ENCODE peak calls at places on chromosomes 5 and 9, in six cellular contexts. H is spleen, G is sigmoid colon, W is transverse colon, X is SK-N-SH, S is stomach. D is an unnamed sample.

GRCh38 chr9:34986541-34987047 is 3.0 kb upstream of the DNAJB5 start:
- DNase-seq in H (peak; percentile 80), G (no peak), W (no peak), X (peak; percentile 75), S (no peak), D (no peak)

GRCh38 chr9:123318192-123318591 is 37.8 kb upstream of the CRB2 start:
- DNase-seq in H (peak; percentile 64), G (no peak), W (peak; percentile 21), X (no peak), S (no peak), D (no peak)

GRCh38 chr9:125039544-125039943 is 98.7 kb upstream of the GOLGA1 start:
- DNase-seq in H (no peak), G (no peak), W (no peak), X (no peak), S (no peak), D (no peak)

GRCh38 chr5:57298985-57299491 is 125.2 kb downstream of the GPBP1 start:
- DNase-seq in H (no peak), G (no peak), W (peak; percentile 30), X (peak; percentile 30), S (no peak), D (peak; percentile 25)

GRCh38 chr5:180526265-180526664 is 32.1 kb downstream of the CNOT6 start:
- DNase-seq in H (no peak), G (no peak), W (no peak), X (no peak), S (no peak), D (no peak)

GRCh38 chr5:2139478-2139877 is 256.8 kb upstream of the IRX4 start:
- DNase-seq in H (peak; percentile 53), G (no peak), W (no peak), X (no peak), S (no peak), D (no peak)

GRCh38 chr5:117943521-117943920 is 1044.8 kb downstream of the DTWD2 start:
- DNase-seq in H (no peak), G (no peak), W (no peak), X (no peak), S (no peak), D (no peak)

GRCh38 chr5:2259494-2260107 is 376.9 kb upstream of the IRX4 start:
- DNase-seq in H (no peak), G (no peak), W (no peak), X (no peak), S (no peak), D (no peak)

GRCh38 chr5:69212022-69212421 is 22.6 kb downstream of the CENPH start:
- DNase-seq in H (no peak), G (no peak), W (no peak), X (no peak), S (no peak), D (no peak)

GRCh38 chr9:93893899-93894690 is 61.1 kb downstream of the BARX1 start:
- DNase-seq in H (peak; percentile 41), G (peak; percentile 56), W (peak; percentile 49), X (peak; percentile 8), S (peak; percentile 67), D (peak; percentile 31)

GRCh38 chr5:158877124-158877581 is 222.6 kb downstream of the EBF1 start:
- DNase-seq in H (no peak), G (no peak), W (no peak), X (no peak), S (no peak), D (no peak)

GRCh38 chr5:40307920-40308319 is 371.8 kb upstream of the PTGER4 start:
- DNase-seq in H (no peak), G (no peak), W (no peak), X (no peak), S (no peak), D (no peak)

GRCh38 chr9:113633782-113634596 is 170.5 kb downstream of the RGS3 start:
- DNase-seq in H (peak; percentile 37), G (peak; percentile 42), W (no peak), X (no peak), S (no peak), D (peak; percentile 25)

GRCh38 chr5:180136661-180137381 is 65.3 kb upstream of the RNF130 start:
- DNase-seq in H (peak; percentile 54), G (peak; percentile 50), W (no peak), X (no peak), S (peak; percentile 5), D (peak; percentile 47)

GRCh38 chr5:112237456-112237855 is 181.6 kb downstream of the EPB41L4A start:
- DNase-seq in H (no peak), G (no peak), W (no peak), X (no peak), S (no peak), D (no peak)

GRCh38 chr9:117734523-117735314 is 30.5 kb downstream of the TLR4 start:
- DNase-seq in H (no peak), G (no peak), W (no peak), X (no peak), S (no peak), D (no peak)

GRCh38 chr5:175385691-175386360 is 58.2 kb downstream of the DRD1 start:
- DNase-seq in H (no peak), G (no peak), W (no peak), X (no peak), S (no peak), D (no peak)

GRCh38 chr5:153565822-153566221 is 75.4 kb downstream of the GRIA1 start:
- DNase-seq in H (no peak), G (no peak), W (no peak), X (no peak), S (no peak), D (no peak)

GRCh38 chr5:115829913-115830312 is 11.5 kb downstream of the ATG12 start:
- DNase-seq in H (no peak), G (no peak), W (no peak), X (no peak), S (no peak), D (no peak)

GRCh38 chr5:115835481-115835880 is 5.9 kb downstream of the ATG12 start:
- DNase-seq in H (no peak), G (no peak), W (no peak), X (no peak), S (no peak), D (no peak)

GRCh38 chr5:115825948-115826347 is 9.5 kb upstream of the CDO1 start:
- DNase-seq in H (no peak), G (no peak), W (no peak), X (no peak), S (no peak), D (no peak)

GRCh38 chr5:115831163-115831768 is 10.1 kb downstream of the ATG12 start:
- DNase-seq in H (no peak), G (no peak), W (peak; percentile 15), X (peak; percentile 46), S (no peak), D (no peak)
- TF ChIP-seq POLR2AphosphoS5 in H (no peak), G (no peak), W (no peak), X (no peak), S (no peak), D (no peak)

GRCh38 chr9:127895811-127896210 is 3.6 kb downstream of the ST6GALNAC6 start:
- DNase-seq in H (no peak), G (no peak), W (no peak), X (no peak), S (no peak), D (no peak)

GRCh38 chr9:127896395-127897193 is 2.8 kb downstream of the ST6GALNAC6 start:
- DNase-seq in H (peak; percentile 69), G (peak; percentile 66), W (no peak), X (no peak), S (no peak), D (no peak)

GRCh38 chr9:127898433-127899199 is 787 bp downstream of the ST6GALNAC6 start:
- DNase-seq in H (peak; percentile 87), G (peak; percentile 85), W (peak; percentile 40), X (peak; percentile 73), S (no peak), D (peak; percentile 60)

GRCh38 chr9:127897194-127897692 is 2.2 kb downstream of the ST6GALNAC6 start:
- DNase-seq in H (peak; percentile 81), G (peak; percentile 96), W (peak; percentile 74), X (peak; percentile 94), S (peak; percentile 80), D (peak; percentile 78)

DNA sequence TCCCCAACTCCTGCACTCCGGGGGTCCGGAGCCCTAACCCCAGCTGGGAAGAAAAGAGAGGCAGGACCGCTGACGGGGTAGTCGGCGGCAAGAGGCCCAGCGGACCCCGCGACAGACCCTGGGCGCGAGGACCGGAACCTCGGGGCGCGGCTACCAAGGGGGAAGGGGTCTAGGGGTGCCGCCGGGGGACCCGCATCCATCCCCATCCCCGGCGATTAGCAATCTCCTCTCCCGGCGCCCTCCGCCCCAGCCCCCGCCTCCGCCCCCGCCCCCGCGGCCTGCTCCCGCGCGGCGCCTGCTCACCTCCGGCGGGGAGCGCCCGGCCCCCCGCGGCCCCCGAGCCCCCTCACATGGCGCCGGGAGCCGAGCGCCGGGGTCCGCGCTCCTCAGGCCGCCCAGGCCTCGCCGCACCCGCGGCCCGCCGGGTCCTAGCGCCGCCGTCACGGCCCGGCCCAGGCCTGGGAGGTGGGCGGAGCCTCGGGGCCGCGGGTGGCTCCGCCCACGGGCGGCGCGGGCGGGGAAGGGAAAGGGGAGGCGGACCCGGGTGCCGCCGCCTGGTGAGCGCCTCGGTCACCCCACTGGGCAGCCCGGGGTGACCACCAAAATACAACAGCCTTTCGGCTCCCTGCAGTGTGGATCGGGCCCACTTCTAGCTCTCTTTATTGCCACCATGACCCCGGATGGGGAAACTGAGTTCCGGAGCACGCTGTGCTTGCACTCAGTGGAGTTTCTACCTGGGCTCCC is at the start of gene ST6GALNAC6:
- DNase-seq in H (peak; percentile 94), G (peak; percentile 85), W (peak; percentile 79), X (peak; percentile 98), S (peak; percentile 78), D (no peak)
- TF ChIP-seq POLR2AphosphoS5 in H (peak; percentile 41), G (peak; percentile 35), W (no peak), X (no peak), S (no peak), D (no peak)

DNA sequence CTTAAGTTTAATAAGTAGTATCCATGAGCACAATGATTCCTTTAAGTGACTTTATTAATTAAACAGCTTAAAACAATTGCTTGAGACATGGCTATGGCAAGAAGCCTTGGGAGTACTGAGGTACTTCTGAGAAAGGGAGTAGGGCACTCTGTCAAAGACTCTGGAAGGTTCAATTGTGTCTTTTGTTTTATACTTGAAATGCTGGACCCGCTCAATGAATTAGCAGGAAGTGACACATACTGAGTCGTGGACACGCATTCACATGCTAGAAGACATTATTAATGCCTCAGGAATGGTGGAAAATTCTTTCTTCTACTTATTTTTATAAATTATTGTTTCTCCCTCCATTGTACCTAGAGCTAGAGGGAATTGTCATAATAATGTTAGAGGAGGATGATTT is 347.3 kb upstream of the ZNF608 start:
- DNase-seq in H (no peak), G (no peak), W (no peak), X (no peak), S (no peak), D (no peak)
- TF ChIP-seq POLR2AphosphoS5 in H (no peak), G (no peak), W (no peak), X (no peak), S (no peak), D (no peak)

GRCh38 chr9:78314953-78315870 is 18.3 kb downstream of the PSAT1 start:
- DNase-seq in H (no peak), G (no peak), W (no peak), X (no peak), S (no peak), D (no peak)

GRCh38 chr9:78316151-78316892 is 19.4 kb downstream of the PSAT1 start:
- DNase-seq in H (no peak), G (no peak), W (no peak), X (no peak), S (no peak), D (no peak)

GRCh38 chr9:78311075-78311474 is 14.2 kb downstream of the PSAT1 start:
- DNase-seq in H (no peak), G (no peak), W (no peak), X (no peak), S (no peak), D (no peak)

GRCh38 chr9:78314550-78314949 is 17.6 kb downstream of the PSAT1 start:
- DNase-seq in H (no peak), G (no peak), W (no peak), X (no peak), S (no peak), D (no peak)

GRCh38 chr9:78312125-78312524 is 15.2 kb downstream of the PSAT1 start:
- DNase-seq in H (no peak), G (no peak), W (no peak), X (no peak), S (no peak), D (no peak)
- TF ChIP-seq POLR2AphosphoS5 in H (no peak), G (no peak), W (no peak), X (no peak), S (no peak), D (no peak)

D was measured in breast epithelium.